ENCODE peak calls at places on chromosomes 16 and 17, in nine cellular contexts. N, K, O, W, S, C, Z, F and T are unnamed samples. For H3K27me3, the result is how much of the 10 kb centered on the place peaks cover.

GRCh38 chr16:81633147-81633619 is 145.9 kb upstream of the PLCG2 start:
- DNase-seq in N (no peak), K (peak), O (no peak), W (peak), S (no peak), C (no peak), Z (no peak), F (no peak), T (no peak)

GRCh38 chr17:2442166-2442565 is 41.3 kb upstream of the MNT start:
- DNase-seq in N (no peak), K (no peak), O (no peak), W (no peak), S (no peak), C (no peak), Z (no peak), F (no peak), T (no peak)

GRCh38 chr17:55769625-55770000 is 18.8 kb downstream of the PCTP start:
- DNase-seq in N (peak), K (no peak), O (no peak), W (no peak), S (peak), C (no peak), Z (peak), F (no peak), T (peak)

GRCh38 chr16:75202069-75202590 is 4.8 kb downstream of the CTRB2 start:
- DNase-seq in N (no peak), K (no peak), O (no peak), W (no peak), S (no peak), C (no peak), Z (no peak), F (no peak), T (no peak)

GRCh38 chr17:47077576-47077975 is 98.5 kb upstream of the RPRML start:
- DNase-seq in N (no peak), K (peak), O (no peak), W (no peak), S (peak), C (no peak), Z (peak), F (no peak), T (no peak)

GRCh38 chr16:61926766-61927165 is 109.5 kb downstream of the CDH8 start:
- DNase-seq in N (no peak), K (no peak), O (no peak), W (no peak), S (no peak), C (no peak), Z (peak), F (no peak), T (no peak)

GRCh38 chr16:67873435-67874146 is 739 bp downstream of the EDC4 start:
- DNase-seq in N (peak), K (no peak), O (no peak), W (peak), S (no peak), C (no peak), Z (no peak), F (no peak), T (no peak)

GRCh38 chr17:73697872-73698271 is 53.6 kb upstream of the SDK2 start:
- DNase-seq in N (no peak), K (no peak), O (no peak), W (peak), S (no peak), C (no peak), Z (no peak), F (no peak), T (no peak)

GRCh38 chr17:55582910-55583309 is 71.7 kb upstream of the SMIM36 start:
- DNase-seq in N (peak), K (no peak), O (no peak), W (no peak), S (no peak), C (no peak), Z (no peak), F (no peak), T (no peak)

GRCh38 chr16:72649254-72649944 is 398.5 kb downstream of the ZFHX3 start:
- DNase-seq in N (no peak), K (no peak), O (no peak), W (no peak), S (no peak), C (no peak), Z (no peak), F (no peak), T (no peak)

GRCh38 chr17:43398724-43399595 is at the start of gene ARL4D:
- DNase-seq in N (peak), K (peak), O (peak), W (peak), S (peak), C (peak), Z (peak), F (peak), T (peak)

GRCh38 chr16:82633964-82634600 is 7.3 kb downstream of the CDH13 start:
- DNase-seq in N (peak), K (no peak), O (no peak), W (no peak), S (peak), C (peak), Z (peak), F (peak), T (no peak)

GRCh38 chr16:48176635-48177408 is 21.0 kb upstream of the ABCC12 start:
- DNase-seq in N (no peak), K (no peak), O (no peak), W (no peak), S (no peak), C (no peak), Z (no peak), F (no peak), T (no peak)

GRCh38 chr17:49633762-49634486 is 44.0 kb downstream of the SPOP start:
- DNase-seq in N (no peak), K (no peak), O (no peak), W (peak), S (no peak), C (no peak), Z (no peak), F (no peak), T (no peak)

GRCh38 chr16:68512742-68513141 is 26.3 kb upstream of the ZFP90 start:
- DNase-seq in N (no peak), K (no peak), O (no peak), W (no peak), S (no peak), C (no peak), Z (no peak), F (no peak), T (no peak)

GRCh38 chr16:14003119-14003570 is 68.0 kb upstream of the MRTFB start:
- DNase-seq in N (peak), K (peak), O (no peak), W (peak), S (peak), C (peak), Z (peak), F (peak), T (no peak)

GRCh38 chr16:31052131-31052530 is 18.8 kb downstream of the STX4 start:
- DNase-seq in N (peak), K (peak), O (no peak), W (no peak), S (peak), C (no peak), Z (peak), F (no peak), T (peak)

GRCh38 chr16:53913082-53913870 is 209.3 kb downstream of the FTO start:
- DNase-seq in N (peak), K (no peak), O (peak), W (no peak), S (peak), C (no peak), Z (peak), F (no peak), T (peak)

GRCh38 chr17:75910699-75911098 is 6.0 kb upstream of the MRPL38 start:
- DNase-seq in N (no peak), K (no peak), O (no peak), W (peak), S (no peak), C (no peak), Z (no peak), F (no peak), T (no peak)

GRCh38 chr17:35804658-35805192 is 4.6 kb upstream of the TAF15 start:
- DNase-seq in N (peak), K (peak), O (peak), W (peak), S (peak), C (no peak), Z (peak), F (no peak), T (peak)

GRCh38 chr17:8611671-8612298 is 18.7 kb downstream of the MYH10 start:
- DNase-seq in N (peak), K (no peak), O (no peak), W (no peak), S (no peak), C (no peak), Z (no peak), F (no peak), T (no peak)

GRCh38 chr17:62652251-62653001 is 25.0 kb downstream of the MRC2 start:
- DNase-seq in N (peak), K (peak), O (peak), W (peak), S (no peak), C (peak), Z (peak), F (peak), T (no peak)

GRCh38 chr16:69858196-69859104 is 92.7 kb upstream of the CLEC18A start:
- DNase-seq in N (no peak), K (no peak), O (no peak), W (no peak), S (no peak), C (no peak), Z (no peak), F (no peak), T (no peak)

GRCh38 chr17:48548687-48549621 is 4.0 kb upstream of the HOXB2 start:
- DNase-seq in N (no peak), K (no peak), O (no peak), W (no peak), S (no peak), C (no peak), Z (no peak), F (no peak), T (no peak)
- H3K27me3 ChIP-seq in N (under half), K (under half), O (under half), W (half or more), S (half or more), C (half or more), Z (half or more), F (half or more), T (half or more)

DNA sequence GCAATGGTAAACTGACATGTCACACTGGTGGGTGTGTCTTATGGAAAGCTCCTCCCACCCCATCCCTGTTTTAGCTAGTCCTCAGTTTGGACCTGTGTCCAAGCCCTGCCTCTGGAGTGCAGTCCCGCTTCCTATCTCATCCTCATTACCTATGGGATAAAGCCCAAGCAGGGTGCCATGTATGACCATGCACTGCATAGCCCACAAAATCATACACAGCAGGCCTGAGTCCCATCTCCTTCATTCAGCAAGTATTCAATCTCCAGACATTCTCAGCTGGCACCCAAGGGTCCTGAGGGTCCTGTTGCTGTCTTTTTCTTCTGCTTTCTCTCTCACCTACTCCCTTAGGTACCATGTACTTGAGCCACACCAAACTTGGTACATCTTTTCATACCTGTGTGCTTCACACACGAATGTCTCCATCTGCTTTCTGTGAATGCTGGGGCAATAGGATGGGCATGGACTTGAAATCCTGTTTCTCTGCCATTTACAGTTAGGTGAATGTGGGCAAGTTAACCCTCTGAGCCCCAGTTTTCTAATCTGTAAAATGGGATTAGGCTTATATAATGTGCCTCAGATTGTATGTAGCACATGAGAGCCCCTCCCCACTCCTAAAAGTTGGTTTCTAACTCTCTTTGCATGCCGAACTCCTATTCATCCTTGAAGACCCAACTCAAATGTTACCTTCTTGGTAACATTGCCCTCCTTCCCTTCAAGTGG is 28.5 kb downstream of the TNS4 start:
- DNase-seq in N (no peak), K (no peak), O (no peak), W (no peak), S (peak), C (no peak), Z (peak), F (no peak), T (no peak)
- H3K27me3 ChIP-seq in N (under half), K (under half), O (under half), W (under half), S (under half), C (under half), Z (under half), F (under half), T (under half)

DNA sequence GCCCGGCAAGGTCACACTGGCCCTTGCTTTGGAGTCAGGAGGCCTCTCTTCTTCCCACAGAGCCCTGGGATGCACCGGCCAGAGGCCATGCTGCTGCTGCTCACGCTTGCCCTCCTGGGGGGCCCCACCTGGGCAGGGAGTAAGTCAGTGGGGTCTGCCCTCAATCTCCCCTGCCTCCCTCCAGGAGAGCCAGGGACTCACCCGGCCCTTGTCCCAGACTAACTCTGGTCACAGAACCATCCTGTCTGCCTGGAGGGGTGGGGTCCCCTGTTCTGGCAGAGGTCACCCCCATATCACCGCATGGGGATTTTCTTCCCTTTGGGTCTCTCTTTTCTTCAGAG is 222 bp downstream of the ZG16B start:
- DNase-seq in N (no peak), K (no peak), O (no peak), W (peak), S (no peak), C (no peak), Z (no peak), F (no peak), T (no peak)
- H3K27me3 ChIP-seq in N (under half), K (under half), O (under half), W (under half), S (half or more), C (under half), Z (under half), F (under half), T (half or more)

GRCh38 chr16:55703003-55704001 is 47.5 kb downstream of the SLC6A2 start:
- DNase-seq in N (peak), K (peak), O (peak), W (peak), S (peak), C (peak), Z (peak), F (no peak), T (no peak)
- H3K27me3 ChIP-seq in N (under half), K (under half), O (under half), W (under half), S (under half), C (under half), Z (under half), F (under half), T (under half)

DNA sequence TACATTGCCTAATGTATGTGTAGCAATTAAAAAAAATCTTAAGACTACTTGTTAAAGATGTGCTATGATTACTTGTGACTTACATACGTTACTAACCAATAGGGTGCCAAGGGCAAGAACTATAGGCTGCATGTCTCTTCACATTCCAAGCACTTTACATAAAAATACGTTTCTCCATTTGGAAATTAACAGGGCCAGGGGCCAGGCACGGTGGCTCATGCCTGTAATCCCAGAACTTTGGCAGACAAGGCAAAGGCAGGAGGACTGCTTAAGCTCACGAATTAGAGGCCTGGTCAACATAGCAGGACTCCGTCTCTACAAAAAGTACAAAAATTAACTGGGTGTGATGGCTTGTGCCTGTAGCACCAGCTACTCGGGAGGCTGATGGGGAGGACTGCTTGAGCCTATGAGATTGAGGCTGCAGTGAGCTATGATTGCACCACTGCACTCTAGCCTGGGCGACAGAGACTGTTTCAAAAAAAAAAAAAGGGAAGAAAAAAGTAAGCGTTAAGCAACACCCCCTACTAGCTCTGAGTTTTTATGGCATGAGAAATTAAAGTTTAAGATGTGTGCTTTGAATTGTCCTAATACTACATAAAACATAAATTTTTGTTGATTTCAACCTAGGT is 12.3 kb downstream of the PSMD12 start:
- DNase-seq in N (no peak), K (no peak), O (no peak), W (no peak), S (no peak), C (no peak), Z (no peak), F (no peak), T (no peak)
- H3K27me3 ChIP-seq in N (under half), K (under half), O (under half), W (under half), S (under half), C (under half), Z (under half), F (under half), T (under half)

GRCh38 chr16:2586901-2587480 is 49.2 kb downstream of the PDPK1 start:
- DNase-seq in N (no peak), K (no peak), O (no peak), W (no peak), S (no peak), C (no peak), Z (no peak), F (no peak), T (no peak)
- H3K27me3 ChIP-seq in N (under half), K (under half), O (under half), W (under half), S (under half), C (under half), Z (under half), F (under half), T (under half)

DNA sequence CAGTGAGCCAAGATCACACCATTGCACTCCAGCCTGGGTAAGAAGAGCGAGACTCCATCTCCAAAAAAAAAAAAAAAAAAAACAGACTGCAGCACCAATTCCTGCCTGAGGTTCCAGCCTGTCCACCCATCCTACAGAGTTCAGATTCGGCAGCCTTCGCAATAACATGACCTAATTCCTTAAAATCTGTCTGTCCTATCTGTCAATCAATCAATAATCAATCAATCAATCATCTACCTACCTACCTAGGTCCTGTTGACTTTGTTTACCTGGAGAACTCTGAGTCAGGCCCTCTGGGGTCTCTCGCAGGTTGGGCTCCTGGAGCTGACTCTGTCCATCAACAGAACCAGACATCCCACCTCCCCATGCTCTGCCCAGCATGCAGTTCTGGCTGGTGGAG is 236.7 kb downstream of the ENGASE start:
- DNase-seq in N (no peak), K (no peak), O (no peak), W (no peak), S (no peak), C (no peak), Z (no peak), F (no peak), T (no peak)
- H3K27me3 ChIP-seq in N (half or more), K (half or more), O (under half), W (under half), S (under half), C (under half), Z (under half), F (under half), T (under half)

GRCh38 chr17:79214459-79214858 is 139.8 kb downstream of the ENGASE start:
- DNase-seq in N (no peak), K (no peak), O (no peak), W (peak), S (no peak), C (no peak), Z (no peak), F (no peak), T (no peak)
- H3K27me3 ChIP-seq in N (half or more), K (half or more), O (under half), W (under half), S (half or more), C (under half), Z (under half), F (half or more), T (half or more)